ENCODE peak calls at places on chromosomes 7 and 10, in four cellular contexts. O is GM06990, T is H4, A is HCT116. U is an unnamed sample.

GRCh38 chr7:150903627-150904026 is 51.3 kb downstream of the AOC1 start:
- DNase-seq in T (peak), O (no peak), A (no peak), U (peak)

GRCh38 chr10:85646312-85646711 is 720.3 kb downstream of the GRID1 start:
- DNase-seq in O (no peak), A (no peak), T (peak), U (no peak)

GRCh38 chr10:7161484-7162283 is 249.2 kb downstream of the SFMBT2 start:
- DNase-seq in T (no peak), A (no peak), O (no peak), U (no peak)

GRCh38 chr10:43598447-43598846 is 7.8 kb upstream of the ZNF485 start:
- DNase-seq in A (no peak), O (no peak), T (no peak), U (no peak)

GRCh38 chr10:132104062-132104461 is 38.3 kb downstream of the JAKMIP3 start:
- DNase-seq in T (no peak), A (no peak), O (no peak), U (no peak)

GRCh38 chr10:36358736-36359135 is 716.6 kb upstream of the FZD8 start:
- DNase-seq in O (no peak), T (peak), A (no peak), U (no peak)

GRCh38 chr7:12607134-12607533 is 36.6 kb downstream of the SCIN start:
- DNase-seq in T (peak), O (no peak), A (no peak), U (peak)

GRCh38 chr7:127629268-127629854 is 11.4 kb upstream of the PAX4 start:
- DNase-seq in A (peak), O (no peak), T (no peak), U (peak)

GRCh38 chr7:101093907-101094306 is 8.6 kb downstream of the TRIM56 start:
- DNase-seq in O (no peak), A (no peak), T (no peak), U (no peak)

GRCh38 chr10:114045071-114045737 is 1.5 kb downstream of the ADRB1 start:
- DNase-seq in A (no peak), T (no peak), O (peak), U (peak)

GRCh38 chr10:50322075-50322474 is 70.8 kb upstream of the ASAH2 start:
- DNase-seq in O (no peak), A (no peak), T (no peak), U (peak)

GRCh38 chr7:44665531-44666213 is 59.2 kb downstream of the OGDH start:
- DNase-seq in T (no peak), O (no peak), A (no peak), U (no peak)

GRCh38 chr10:87038286-87038717 is 18.2 kb downstream of the FAM25A start:
- DNase-seq in O (no peak), T (no peak), A (no peak), U (no peak)

GRCh38 chr7:143172354-143172753 is 10.9 kb upstream of the TAS2R39 start:
- DNase-seq in O (no peak), A (no peak), T (peak), U (no peak)

GRCh38 chr10:43963793-43964425 is 315.2 kb upstream of the ZNF32 start:
- DNase-seq in O (no peak), T (no peak), A (no peak), U (no peak)

GRCh38 chr10:7577206-7577978 is 89.4 kb downstream of the ITIH5 start:
- DNase-seq in T (no peak), A (no peak), O (no peak), U (no peak)

GRCh38 chr7:98133621-98134266 is 27.1 kb downstream of the LMTK2 start:
- DNase-seq in T (peak), O (no peak), A (peak), U (peak)

GRCh38 chr7:131745645-131746248 is 189.3 kb upstream of the PODXL start:
- DNase-seq in O (no peak), T (peak), A (no peak), U (peak)

GRCh38 chr10:65660006-65660405 is 1265.8 kb upstream of the LRRTM3 start:
- DNase-seq in A (no peak), O (no peak), T (no peak), U (no peak)

GRCh38 chr10:121952226-121952625 is 22.8 kb downstream of the NSMCE4A start:
- DNase-seq in A (no peak), O (no peak), T (peak), U (no peak)

GRCh38 chr7:80671744-80672143 is 33.3 kb downstream of the CD36 start:
- DNase-seq in A (no peak), T (no peak), O (no peak), U (no peak)

GRCh38 chr10:70284542-70285150 is 842 bp upstream of the NPFFR1 start:
- DNase-seq in T (no peak), A (no peak), O (no peak), U (no peak)

GRCh38 chr7:129222064-129222463 is 2.8 kb upstream of the AHCYL2 start:
- DNase-seq in T (no peak), O (no peak), A (no peak), U (peak)

GRCh38 chr7:39202041-39202440 is 224.3 kb downstream of the POU6F2 start:
- DNase-seq in T (no peak), O (no peak), A (no peak), U (no peak)

GRCh38 chr10:117005454-117006055 is 568 bp upstream of the SHTN1 start:
- DNase-seq in A (peak), T (no peak), O (no peak), U (no peak)

GRCh38 chr7:131507592-131508331 is 48.7 kb downstream of the PODXL start:
- DNase-seq in A (peak), T (peak), O (peak), U (peak)

GRCh38 chr10:79142064-79142491 is 73.3 kb downstream of the ZMIZ1 start:
- DNase-seq in A (no peak), O (no peak), T (no peak), U (no peak)

GRCh38 chr7:3439333-3440030 is 138.4 kb downstream of the SDK1 start:
- DNase-seq in A (no peak), O (no peak), T (peak), U (no peak)

GRCh38 chr7:57487957-57488356 is 38.0 kb downstream of the ZNF716 start:
- DNase-seq in T (no peak), O (no peak), A (no peak), U (no peak)

GRCh38 chr10:97849491-97850402 is at the start of gene GOLGA7B:
- DNase-seq in A (no peak), O (no peak), T (no peak), U (peak)

GRCh38 chr10:69327463-69328345 is 49.4 kb downstream of the HK1 start:
- DNase-seq in T (peak), O (peak), A (no peak), U (peak)

U was measured in GM12865.